ENCODE peak calls at places on chromosomes 2 and 18, in four cellular contexts. One of them, this sample, is unnamed.

GRCh38 chr2:209566250-209566649 is 142.4 kb downstream of the MAP2 start:
- DNase-seq in K562: no peak
- DNase-seq in H1: no peak
- DNase-seq in HepG2: no peak
- DNase-seq in this sample: no peak

GRCh38 chr2:232239956-232240681 is 138.4 kb upstream of the ALPP start:
- DNase-seq in K562: no peak
- DNase-seq in H1: no peak
- DNase-seq in HepG2: no peak
- DNase-seq in this sample: no peak

GRCh38 chr2:60104514-60105501 is 448.6 kb downstream of the BCL11A start:
- DNase-seq in K562: no peak
- DNase-seq in H1: no peak
- DNase-seq in HepG2: no peak
- DNase-seq in this sample: no peak

GRCh38 chr18:78554944-78555608 is 424.5 kb upstream of the SALL3 start:
- DNase-seq in K562: no peak
- DNase-seq in H1: no peak
- DNase-seq in HepG2: no peak
- DNase-seq in this sample: no peak

GRCh38 chr18:80147418-80148315 is 38.6 kb downstream of the ADNP2 start:
- DNase-seq in K562: no peak
- DNase-seq in H1: no peak
- DNase-seq in HepG2: peak
- DNase-seq in this sample: peak

GRCh38 chr2:70922591-70923234 is 13.0 kb upstream of the ATP6V1B1 start:
- DNase-seq in K562: no peak
- DNase-seq in H1: no peak
- DNase-seq in HepG2: no peak
- DNase-seq in this sample: no peak

GRCh38 chr18:285817-286216 is 18.0 kb upstream of the THOC1 start:
- DNase-seq in K562: no peak
- DNase-seq in H1: no peak
- DNase-seq in HepG2: no peak
- DNase-seq in this sample: no peak

GRCh38 chr2:25378731-25379490 is 37.2 kb upstream of the DNMT3A start:
- DNase-seq in K562: no peak
- DNase-seq in H1: no peak
- DNase-seq in HepG2: no peak
- DNase-seq in this sample: no peak

GRCh38 chr2:155846249-155846648 is 486.3 kb downstream of the NR4A2 start:
- DNase-seq in K562: no peak
- DNase-seq in H1: no peak
- DNase-seq in HepG2: no peak
- DNase-seq in this sample: no peak

GRCh38 chr2:8525582-8526402 is 156.1 kb upstream of the ID2 start:
- DNase-seq in K562: peak
- DNase-seq in H1: peak
- DNase-seq in HepG2: peak
- DNase-seq in this sample: no peak

GRCh38 chr18:71388148-71388547 is 1099.3 kb downstream of the SOCS6 start:
- DNase-seq in K562: no peak
- DNase-seq in H1: no peak
- DNase-seq in HepG2: no peak
- DNase-seq in this sample: no peak

GRCh38 chr18:34840416-34840815 is 130.3 kb downstream of the DTNA start:
- DNase-seq in K562: no peak
- DNase-seq in H1: no peak
- DNase-seq in HepG2: no peak
- DNase-seq in this sample: no peak

GRCh38 chr2:173092844-173093402 is 17.3 kb downstream of the MAP3K20 start:
- DNase-seq in K562: no peak
- DNase-seq in H1: no peak
- DNase-seq in HepG2: no peak
- DNase-seq in this sample: no peak

GRCh38 chr2:204533629-204534370 is 11.5 kb upstream of the PARD3B start:
- DNase-seq in K562: no peak
- DNase-seq in H1: no peak
- DNase-seq in HepG2: no peak
- DNase-seq in this sample: peak

GRCh38 chr2:47076586-47077441 is 78.3 kb downstream of the STPG4 start:
- DNase-seq in K562: no peak
- DNase-seq in H1: peak
- DNase-seq in HepG2: peak
- DNase-seq in this sample: peak

GRCh38 chr2:83112863-83113262 is 1346.2 kb downstream of the SUCLG1 start:
- DNase-seq in K562: no peak
- DNase-seq in H1: no peak
- DNase-seq in HepG2: no peak
- DNase-seq in this sample: no peak

GRCh38 chr2:108347786-108348185 is 30.0 kb upstream of the SULT1C4 start:
- DNase-seq in K562: no peak
- DNase-seq in H1: no peak
- DNase-seq in HepG2: no peak
- DNase-seq in this sample: no peak

DNA sequence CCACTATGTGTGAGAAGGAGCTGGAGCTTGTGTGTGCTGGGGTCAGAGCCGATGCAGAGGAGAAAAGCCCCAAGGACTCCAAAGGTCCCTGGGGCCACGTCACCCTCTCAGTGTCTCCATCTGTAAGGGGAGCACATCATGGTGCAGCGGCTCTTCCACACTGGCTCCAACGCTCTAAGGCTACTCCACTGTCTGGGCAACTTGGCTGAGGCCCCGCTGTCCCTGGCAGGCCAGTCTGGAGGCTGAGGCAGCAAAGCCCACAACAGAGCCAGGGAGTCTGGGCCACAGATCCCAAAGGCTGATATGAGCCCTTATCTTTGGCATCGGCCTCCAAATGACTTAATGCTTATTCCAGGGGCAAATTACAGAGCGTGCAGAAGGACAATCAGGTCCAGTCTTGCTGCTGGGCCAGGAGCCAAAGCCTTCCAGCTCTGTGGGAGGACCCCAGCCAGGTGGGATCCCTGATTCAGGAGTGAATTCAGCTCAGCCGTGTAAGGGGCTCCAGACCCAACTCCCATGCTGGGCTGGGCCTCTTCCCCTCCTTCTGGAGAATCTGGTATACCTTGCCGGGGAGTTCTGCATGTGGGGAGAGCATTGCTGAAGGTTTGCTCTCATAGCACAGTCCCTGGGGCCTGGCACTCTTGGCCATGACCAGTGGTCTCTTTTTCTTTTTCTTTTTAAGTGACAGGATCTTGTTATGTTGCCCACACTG is 1.8 kb upstream of the DUSP2 start:
- DNase-seq in K562: no peak
- DNase-seq in H1: no peak
- DNase-seq in HepG2: no peak
- DNase-seq in this sample: no peak
- TF ChIP-seq JUN in K562: no peak
- TF ChIP-seq JUN in H1: no peak
- TF ChIP-seq JUN in HepG2: no peak
- TF ChIP-seq JUN in this sample: no peak

GRCh38 chr2:238666543-238666942 is 181.3 kb upstream of the TWIST2 start:
- DNase-seq in K562: no peak
- DNase-seq in H1: no peak
- DNase-seq in HepG2: no peak
- DNase-seq in this sample: no peak
- H3K9ac ChIP-seq in K562: no peak
- H3K9ac ChIP-seq in H1: no peak
- H3K9ac ChIP-seq in HepG2: no peak
- H3K9ac ChIP-seq in this sample: no peak

GRCh38 chr2:235518317-235519090 is 24.7 kb downstream of the AGAP1 start:
- DNase-seq in K562: no peak
- DNase-seq in H1: no peak
- DNase-seq in HepG2: no peak
- DNase-seq in this sample: peak
- TF ChIP-seq JUN in K562: no peak
- TF ChIP-seq JUN in H1: no peak
- TF ChIP-seq JUN in HepG2: no peak
- TF ChIP-seq JUN in this sample: no peak

GRCh38 chr2:127416486-127417001 is 1.7 kb upstream of the PROC start:
- DNase-seq in K562: no peak
- DNase-seq in H1: no peak
- DNase-seq in HepG2: no peak
- DNase-seq in this sample: no peak
- H3K9ac ChIP-seq in K562: no peak
- H3K9ac ChIP-seq in H1: no peak
- H3K9ac ChIP-seq in HepG2: peak
- H3K9ac ChIP-seq in this sample: no peak

DNA sequence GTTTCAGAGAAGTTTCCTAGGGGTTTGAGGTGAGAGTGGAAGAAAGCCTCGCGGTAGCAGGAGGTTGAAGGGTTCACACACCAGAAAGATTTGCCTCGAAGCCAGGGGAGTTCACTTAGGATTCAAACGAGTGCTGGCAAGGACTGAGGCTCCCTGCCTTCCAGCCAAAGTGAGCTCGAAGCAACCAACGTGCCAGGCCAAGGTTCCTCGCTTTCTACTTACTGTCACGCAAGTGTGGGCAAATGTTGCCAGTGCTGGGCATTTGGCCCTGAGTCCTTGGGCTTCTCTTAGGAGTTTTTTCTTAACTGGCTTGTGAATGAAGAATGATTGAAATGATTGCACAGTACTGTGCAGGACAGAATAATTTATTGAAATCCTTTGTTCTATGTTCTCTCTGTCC is 53.6 kb downstream of the TMEM178A start:
- DNase-seq in K562: no peak
- DNase-seq in H1: no peak
- DNase-seq in HepG2: no peak
- DNase-seq in this sample: no peak
- TF ChIP-seq JUN in K562: no peak
- TF ChIP-seq JUN in H1: no peak
- TF ChIP-seq JUN in HepG2: no peak
- TF ChIP-seq JUN in this sample: no peak

GRCh38 chr2:208255557-208256106 is 761 bp upstream of the IDH1 start:
- DNase-seq in K562: no peak
- DNase-seq in H1: no peak
- DNase-seq in HepG2: no peak
- DNase-seq in this sample: no peak
- H3K9ac ChIP-seq in K562: peak
- H3K9ac ChIP-seq in H1: no peak
- H3K9ac ChIP-seq in HepG2: peak
- H3K9ac ChIP-seq in this sample: peak

GRCh38 chr2:69588945-69589344 is 54.6 kb downstream of the AAK1 start:
- DNase-seq in K562: no peak
- DNase-seq in H1: no peak
- DNase-seq in HepG2: peak
- DNase-seq in this sample: no peak

GRCh38 chr2:69585855-69586560 is 57.5 kb downstream of the AAK1 start:
- DNase-seq in K562: no peak
- DNase-seq in H1: no peak
- DNase-seq in HepG2: no peak
- DNase-seq in this sample: no peak

GRCh38 chr2:69592511-69592910 is 51.0 kb downstream of the AAK1 start:
- DNase-seq in K562: no peak
- DNase-seq in H1: no peak
- DNase-seq in HepG2: no peak
- DNase-seq in this sample: no peak

GRCh38 chr2:69588403-69588802 is 55.1 kb downstream of the AAK1 start:
- DNase-seq in K562: no peak
- DNase-seq in H1: no peak
- DNase-seq in HepG2: no peak
- DNase-seq in this sample: no peak

GRCh38 chr2:69589973-69590652 is 53.4 kb downstream of the AAK1 start:
- DNase-seq in K562: peak
- DNase-seq in H1: no peak
- DNase-seq in HepG2: no peak
- DNase-seq in this sample: no peak
- TF ChIP-seq JUN in K562: no peak
- TF ChIP-seq JUN in H1: no peak
- TF ChIP-seq JUN in HepG2: no peak
- TF ChIP-seq JUN in this sample: no peak

GRCh38 chr2:219209818-219210571 is 3.4 kb downstream of the ZFAND2B start:
- DNase-seq in K562: no peak
- DNase-seq in H1: no peak
- DNase-seq in HepG2: no peak
- DNase-seq in this sample: no peak

GRCh38 chr2:219209236-219209635 is 2.7 kb downstream of the ZFAND2B start:
- DNase-seq in K562: no peak
- DNase-seq in H1: no peak
- DNase-seq in HepG2: no peak
- DNase-seq in this sample: no peak

GRCh38 chr2:219206442-219207253 is at the start of gene ZFAND2B:
- DNase-seq in K562: peak
- DNase-seq in H1: peak
- DNase-seq in HepG2: peak
- DNase-seq in this sample: peak

GRCh38 chr2:219207254-219207883 is 787 bp downstream of the ZFAND2B start:
- DNase-seq in K562: no peak
- DNase-seq in H1: no peak
- DNase-seq in HepG2: no peak
- DNase-seq in this sample: no peak

GRCh38 chr2:219207884-219208740 is 1.5 kb downstream of the ZFAND2B start:
- DNase-seq in K562: no peak
- DNase-seq in H1: no peak
- DNase-seq in HepG2: peak
- DNase-seq in this sample: peak
- H3K9ac ChIP-seq in K562: peak
- H3K9ac ChIP-seq in H1: no peak
- H3K9ac ChIP-seq in HepG2: peak
- H3K9ac ChIP-seq in this sample: no peak

DNA sequence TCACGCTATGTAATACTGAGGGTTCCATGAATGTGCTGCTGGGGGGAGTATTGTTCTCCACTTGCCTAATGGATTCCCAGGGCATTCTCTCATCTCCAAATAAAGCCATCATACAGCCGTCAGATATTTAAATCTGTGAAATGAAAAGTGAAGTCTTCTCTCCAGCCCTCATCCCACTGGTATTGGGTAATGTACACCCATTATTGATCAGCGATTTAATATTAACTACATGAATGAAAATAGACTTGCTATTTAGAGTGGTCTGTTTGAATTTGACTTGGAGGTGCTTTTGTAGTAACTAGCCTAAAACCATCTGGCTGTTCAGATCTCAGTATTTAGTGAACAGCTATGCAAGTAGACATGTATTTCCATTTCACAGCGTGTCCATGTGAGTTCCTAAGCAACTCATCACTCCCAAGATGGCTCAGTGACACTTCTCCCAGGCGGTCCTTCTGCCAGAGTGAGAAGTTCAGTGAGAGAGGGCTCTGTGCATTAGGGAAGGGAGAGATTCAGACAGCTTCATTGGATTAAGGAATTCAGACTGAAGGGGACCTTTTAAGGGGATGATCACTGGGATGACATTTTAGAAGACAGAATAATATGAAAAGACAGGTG is 140.7 kb downstream of the WDSUB1 start:
- DNase-seq in K562: no peak
- DNase-seq in H1: no peak
- DNase-seq in HepG2: no peak
- DNase-seq in this sample: no peak
- TF ChIP-seq JUN in K562: no peak
- TF ChIP-seq JUN in H1: no peak
- TF ChIP-seq JUN in HepG2: no peak
- TF ChIP-seq JUN in this sample: no peak